ENCODE peak calls at places on chromosome 19, in five cellular contexts. K is bronchial epithelial cell, O is Peyer's patch, T is transverse colon, S is left ventricle myocardium inferior. E is an unnamed sample.

GRCh38 chr19:55645512-55645881 is 2.0 kb downstream of the ZNF581 start:
- DNase-seq in K (no peak), O (no peak), T (no peak), S (no peak), E (no peak)

GRCh38 chr19:49807174-49807830 is 5.8 kb downstream of the FUZ start:
- DNase-seq in K (no peak), O (peak; percentile 48), T (no peak), S (no peak), E (no peak)

GRCh38 chr19:1725100-1726064 is 27.9 kb upstream of the ONECUT3 start:
- DNase-seq in K (no peak), O (no peak), T (peak; percentile 12), S (peak; percentile 52), E (peak; percentile 31)

GRCh38 chr19:29528350-29528945 is 2.7 kb downstream of the VSTM2B start:
- DNase-seq in K (peak; percentile 12), O (no peak), T (peak; percentile 26), S (peak; percentile 51), E (peak; percentile 40)

GRCh38 chr19:56309511-56310185 is 5.0 kb downstream of the ZSCAN5A start:
- DNase-seq in K (no peak), O (peak; percentile 32), T (peak; percentile 51), S (peak; percentile 41), E (peak; percentile 63)

GRCh38 chr19:1364070-1364719 is 19.5 kb upstream of the NDUFS7 start:
- DNase-seq in K (no peak), O (no peak), T (no peak), S (no peak), E (no peak)

GRCh38 chr19:16160943-16161560 is 12.3 kb downstream of the CIB3 start:
- DNase-seq in K (peak; percentile 94), O (no peak), T (peak; percentile 47), S (no peak), E (peak; percentile 37)

GRCh38 chr19:5843295-5843927 is 3.9 kb upstream of the FUT6 start:
- DNase-seq in K (no peak), O (no peak), T (no peak), S (no peak), E (no peak)

GRCh38 chr19:45451181-45451849 is 16.5 kb upstream of the FOSB start:
- DNase-seq in K (peak; percentile 85), O (peak; percentile 51), T (peak; percentile 54), S (no peak), E (peak; percentile 50)

GRCh38 chr19:7988307-7988706 is 17.1 kb downstream of the ELAVL1 start:
- DNase-seq in K (peak; percentile 66), O (no peak), T (no peak), S (no peak), E (no peak)

GRCh38 chr19:44925114-44925891 is 10.9 kb downstream of the APOC1 start:
- DNase-seq in K (no peak), O (peak; percentile 47), T (peak; percentile 74), S (peak; percentile 78), E (peak; percentile 97)

GRCh38 chr19:28234637-28235036 is 978.3 kb downstream of the UQCRFS1 start:
- DNase-seq in K (no peak), O (no peak), T (no peak), S (no peak), E (no peak)

GRCh38 chr19:9535934-9536333 is 2.5 kb downstream of the ZNF426 start:
- DNase-seq in K (peak; percentile 33), O (no peak), T (no peak), S (no peak), E (no peak)

GRCh38 chr19:29042450-29042849 is 170.5 kb downstream of the UQCRFS1 start:
- DNase-seq in K (no peak), O (no peak), T (no peak), S (no peak), E (no peak)

GRCh38 chr19:49929121-49929610 is at the start of the genes ATF5 and NUP62:
- DNase-seq in K (peak; percentile 56), O (peak; percentile 81), T (peak; percentile 90), S (peak; percentile 90), E (peak; percentile 91)

GRCh38 chr19:5961969-5962945 is 15.7 kb downstream of the RANBP3 start:
- DNase-seq in K (peak; percentile 63), O (peak; percentile 69), T (peak; percentile 75), S (peak; percentile 43), E (peak; percentile 66)

GRCh38 chr19:29326849-29327840 is 114.2 kb upstream of the UQCRFS1 start:
- DNase-seq in K (no peak), O (no peak), T (no peak), S (no peak), E (no peak)

GRCh38 chr19:40143612-40144011 is 47.6 kb upstream of the MAP3K10 start:
- DNase-seq in K (no peak), O (peak; percentile 40), T (peak; percentile 41), S (peak; percentile 28), E (no peak)

GRCh38 chr19:14394167-14394566 is 12.9 kb downstream of the ADGRE5 start:
- DNase-seq in K (no peak), O (no peak), T (no peak), S (no peak), E (no peak)

GRCh38 chr19:13843104-13843921 is 33.6 kb upstream of the NANOS3 start:
- DNase-seq in K (peak; percentile 92), O (no peak), T (peak; percentile 75), S (peak; percentile 56), E (no peak)

GRCh38 chr19:38690832-38691231 is 43.4 kb downstream of the ACTN4 start:
- DNase-seq in K (no peak), O (no peak), T (no peak), S (no peak), E (no peak)
- H3K27me3 ChIP-seq in K (no peaks in the 10 kb centered on the region), O (no peaks in the 10 kb centered on the region), T (no peaks in the 10 kb centered on the region), S (no peaks in the 10 kb centered on the region), E (no peaks in the 10 kb centered on the region)

GRCh38 chr19:4032436-4032835 is 24.9 kb downstream of the PIAS4 start:
- DNase-seq in K (no peak), O (no peak), T (no peak), S (no peak), E (peak; percentile 92)

GRCh38 chr19:4035018-4035566 is 27.6 kb downstream of the PIAS4 start:
- DNase-seq in K (no peak), O (no peak), T (no peak), S (no peak), E (no peak)

GRCh38 chr19:4033028-4033956 is 25.8 kb downstream of the PIAS4 start:
- DNase-seq in K (no peak), O (no peak), T (no peak), S (no peak), E (no peak)

GRCh38 chr19:4035582-4035981 is 28.0 kb downstream of the PIAS4 start:
- DNase-seq in K (no peak), O (no peak), T (no peak), S (no peak), E (no peak)

DNA sequence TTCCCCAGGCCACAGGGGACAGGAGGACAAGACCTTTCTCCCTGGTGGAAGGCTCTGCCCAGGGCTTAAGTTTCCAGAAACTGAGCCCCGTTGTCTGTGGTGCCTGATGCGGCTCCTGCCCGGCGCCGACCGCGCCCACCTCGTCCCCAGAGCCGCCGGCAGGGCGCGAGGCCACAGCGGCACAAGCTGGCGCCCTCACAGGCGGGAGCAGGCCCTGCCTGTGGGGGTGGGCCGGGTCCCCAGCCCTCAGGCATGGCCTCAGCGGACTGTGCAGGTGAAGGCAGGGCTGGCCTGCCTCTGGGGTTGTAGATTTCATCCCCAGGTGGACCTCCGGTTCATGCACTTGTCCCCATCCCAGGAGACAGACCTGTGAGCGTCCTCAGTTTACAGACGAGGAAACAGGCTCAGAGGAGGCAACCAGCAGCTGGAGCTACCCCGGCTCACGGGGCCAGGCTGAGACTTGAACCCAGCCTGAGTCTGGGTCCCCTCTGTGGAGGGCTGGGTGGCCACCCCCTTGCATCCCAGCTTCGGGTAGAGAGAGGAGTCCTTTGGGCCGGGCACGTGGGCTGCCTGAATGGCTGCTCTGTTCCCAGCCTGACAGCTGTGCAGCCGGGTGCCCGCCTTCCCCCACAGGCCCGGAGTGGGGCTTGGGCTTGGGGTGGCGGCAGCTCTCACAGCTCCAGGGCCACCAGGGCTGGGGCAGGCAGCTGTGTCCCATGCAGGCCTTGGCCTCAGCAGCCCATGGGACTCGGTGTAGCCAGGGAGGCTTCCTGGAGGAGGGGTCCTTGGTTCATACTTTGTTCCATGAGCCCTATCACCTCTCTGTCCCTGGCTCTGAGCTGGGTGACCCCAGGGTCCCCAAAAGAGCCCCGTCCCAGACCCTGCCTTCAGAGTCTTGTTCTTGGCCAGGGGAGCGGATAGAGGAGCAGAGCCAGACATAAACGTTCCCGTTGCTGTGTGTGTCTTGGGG is 26.8 kb downstream of the PIAS4 start:
- DNase-seq in K (no peak), O (no peak), T (no peak), S (no peak), E (no peak)
- H3K27me3 ChIP-seq in K (no peaks in the 10 kb centered on the region), O (no peaks in the 10 kb centered on the region), T (no peaks in the 10 kb centered on the region), S (no peaks in the 10 kb centered on the region), E (no peaks in the 10 kb centered on the region)

DNA sequence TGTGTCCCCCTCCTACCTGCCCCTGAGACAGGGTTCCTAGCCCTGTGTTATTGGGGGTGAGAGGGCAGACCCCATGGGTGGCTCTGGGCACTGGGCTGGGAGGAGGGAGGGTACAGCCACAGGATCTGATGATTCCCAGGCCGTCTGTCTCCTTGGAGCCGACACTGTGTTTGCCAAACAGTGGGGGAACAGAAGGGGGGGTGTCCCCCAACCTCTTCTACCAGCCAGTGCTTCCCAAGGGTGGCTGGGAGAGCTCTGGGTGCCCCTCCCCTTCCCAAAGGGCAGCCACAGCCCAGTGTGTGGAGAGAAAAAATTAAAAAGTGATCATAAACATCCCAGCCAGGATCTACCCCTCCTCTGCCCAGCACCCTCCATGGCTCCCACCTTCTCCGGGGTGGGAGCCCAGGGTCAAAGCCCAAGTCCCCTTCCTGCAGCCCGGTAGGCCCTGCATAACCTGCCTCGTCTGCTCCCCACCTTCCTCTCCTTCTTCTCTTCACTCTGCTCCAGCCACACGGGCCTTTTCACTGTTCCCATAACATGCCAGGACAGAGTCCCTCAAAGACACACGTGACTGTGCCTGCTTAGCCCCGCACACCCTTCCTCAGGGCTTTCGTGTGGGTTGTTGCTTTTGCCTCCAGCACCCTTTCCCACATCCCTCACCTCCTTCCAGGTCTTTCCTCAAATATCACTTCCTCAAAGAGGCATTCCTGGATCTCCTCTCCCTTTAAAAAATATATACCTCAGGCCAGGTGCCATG is 1.4 kb upstream of the PLIN4 start:
- DNase-seq in K (peak; percentile 71), O (no peak), T (peak; percentile 50), S (peak; percentile 66), E (no peak)
- H3K27me3 ChIP-seq in K (no peaks in the 10 kb centered on the region), O (no peaks in the 10 kb centered on the region), T (peaks cover 5% of the 10 kb centered on the region), S (peaks cover 28% of the 10 kb centered on the region), E (no peaks in the 10 kb centered on the region)

GRCh38 chr19:53880716-53881481 is 1.1 kb upstream of the PRKCG start:
- DNase-seq in K (no peak), O (no peak), T (no peak), S (no peak), E (no peak)
- H3K27me3 ChIP-seq in K (peaks cover 29% of the 10 kb centered on the region), O (no peaks in the 10 kb centered on the region), T (peaks cover 64% of the 10 kb centered on the region), S (peaks cover 60% of the 10 kb centered on the region), E (peaks cover 22% of the 10 kb centered on the region)

DNA sequence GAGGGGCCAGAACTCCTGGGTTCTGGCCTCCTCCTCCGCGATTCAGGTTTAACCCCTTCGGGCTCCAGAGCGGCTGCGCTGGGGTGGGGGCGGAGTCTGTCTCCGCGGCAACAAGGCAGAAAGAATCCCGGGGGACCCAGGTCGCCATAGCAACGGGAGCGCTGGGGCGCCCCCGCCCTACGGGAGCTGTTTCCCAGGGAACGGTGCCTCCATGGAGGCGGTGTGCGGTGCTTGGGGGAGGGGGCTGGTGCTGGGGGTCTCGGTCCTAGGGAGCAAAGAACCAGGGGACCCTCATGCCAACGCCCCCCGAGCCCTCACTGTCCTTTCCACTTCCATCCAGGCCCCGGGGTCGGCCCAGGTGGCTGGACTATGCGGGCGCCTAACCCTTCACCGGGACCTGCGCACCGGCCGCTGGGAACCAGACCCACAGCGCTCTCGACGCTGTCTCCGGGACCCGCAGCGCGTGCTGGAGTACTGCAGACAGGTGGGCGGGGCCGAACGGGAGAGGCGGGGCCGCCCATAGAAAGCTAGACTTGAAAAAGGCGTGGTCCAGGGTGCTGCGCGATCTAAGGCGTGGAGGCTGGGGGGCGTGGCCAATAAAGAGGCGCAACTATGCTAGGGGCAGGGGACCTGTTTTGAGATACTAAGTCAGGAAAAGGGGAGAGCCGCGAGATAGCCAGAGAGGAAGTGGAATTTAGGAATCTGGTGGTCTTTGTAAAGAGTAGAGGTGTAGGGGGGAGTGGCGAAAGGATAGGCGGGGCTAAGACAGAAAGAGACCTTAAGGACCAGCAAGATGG is 1.2 kb downstream of the APLP1 start:
- DNase-seq in K (peak; percentile 64), O (peak; percentile 65), T (peak; percentile 70), S (peak; percentile 67), E (peak; percentile 45)
- H3K27me3 ChIP-seq in K (no peaks in the 10 kb centered on the region), O (no peaks in the 10 kb centered on the region), T (peaks cover 59% of the 10 kb centered on the region), S (peaks cover 63% of the 10 kb centered on the region), E (peaks cover 11% of the 10 kb centered on the region)

E was measured in adrenal gland.